ENCODE peak calls at places on chromosome 2, in eight cellular contexts. One of them, this sample, is unnamed. For H3K4me1, the result is how much of the 10 kb centered on the place peaks cover.

GRCh38 chr2:176575237-176575744 is 306.0 kb downstream of the MTX2 start:
- DNase-seq in K562: no peak
- DNase-seq in PC-9: no peak
- DNase-seq in left ventricle myocardium inferior: no peak
- DNase-seq in prostate gland: no peak
- DNase-seq in CD8-positive, alpha-beta T cell: no peak
- DNase-seq in body of pancreas: no peak
- DNase-seq in keratinocyte: no peak
- DNase-seq in this sample: no peak

GRCh38 chr2:3349211-3349693 is 28.4 kb downstream of the EIPR1 start:
- DNase-seq in K562: no peak
- DNase-seq in PC-9: no peak
- DNase-seq in left ventricle myocardium inferior: no peak
- DNase-seq in prostate gland: peak
- DNase-seq in CD8-positive, alpha-beta T cell: no peak
- DNase-seq in body of pancreas: peak
- DNase-seq in keratinocyte: no peak
- DNase-seq in this sample: peak

GRCh38 chr2:46164581-46165301 is 132.5 kb upstream of the EPAS1 start:
- DNase-seq in K562: no peak
- DNase-seq in PC-9: peak
- DNase-seq in left ventricle myocardium inferior: peak
- DNase-seq in prostate gland: no peak
- DNase-seq in CD8-positive, alpha-beta T cell: no peak
- DNase-seq in body of pancreas: peak
- DNase-seq in keratinocyte: peak
- DNase-seq in this sample: peak

GRCh38 chr2:98807221-98807620 is 76.3 kb upstream of the MGAT4A start:
- DNase-seq in K562: no peak
- DNase-seq in PC-9: no peak
- DNase-seq in left ventricle myocardium inferior: no peak
- DNase-seq in prostate gland: no peak
- DNase-seq in CD8-positive, alpha-beta T cell: peak
- DNase-seq in body of pancreas: no peak
- DNase-seq in keratinocyte: no peak
- DNase-seq in this sample: no peak

GRCh38 chr2:108288534-108289106 is at the start of gene SULT1C2:
- DNase-seq in K562: no peak
- DNase-seq in PC-9: no peak
- DNase-seq in left ventricle myocardium inferior: no peak
- DNase-seq in prostate gland: no peak
- DNase-seq in CD8-positive, alpha-beta T cell: no peak
- DNase-seq in body of pancreas: peak
- DNase-seq in keratinocyte: no peak
- DNase-seq in this sample: peak

GRCh38 chr2:239465017-239466001 is 64.5 kb upstream of the HDAC4 start:
- DNase-seq in K562: no peak
- DNase-seq in PC-9: no peak
- DNase-seq in left ventricle myocardium inferior: peak
- DNase-seq in prostate gland: no peak
- DNase-seq in CD8-positive, alpha-beta T cell: no peak
- DNase-seq in body of pancreas: peak
- DNase-seq in keratinocyte: peak
- DNase-seq in this sample: peak

GRCh38 chr2:76128622-76129021 is 417.9 kb upstream of the GCFC2 start:
- DNase-seq in K562: no peak
- DNase-seq in PC-9: no peak
- DNase-seq in left ventricle myocardium inferior: no peak
- DNase-seq in prostate gland: no peak
- DNase-seq in CD8-positive, alpha-beta T cell: no peak
- DNase-seq in body of pancreas: no peak
- DNase-seq in keratinocyte: no peak
- DNase-seq in this sample: no peak

GRCh38 chr2:230582851-230583283 is 129.8 kb upstream of the CAB39 start:
- DNase-seq in K562: no peak
- DNase-seq in PC-9: no peak
- DNase-seq in left ventricle myocardium inferior: no peak
- DNase-seq in prostate gland: no peak
- DNase-seq in CD8-positive, alpha-beta T cell: no peak
- DNase-seq in body of pancreas: no peak
- DNase-seq in keratinocyte: peak
- DNase-seq in this sample: no peak

GRCh38 chr2:187543488-187543887 is 10.7 kb downstream of the TFPI start:
- DNase-seq in K562: no peak
- DNase-seq in PC-9: no peak
- DNase-seq in left ventricle myocardium inferior: no peak
- DNase-seq in prostate gland: no peak
- DNase-seq in CD8-positive, alpha-beta T cell: no peak
- DNase-seq in body of pancreas: no peak
- DNase-seq in keratinocyte: no peak
- DNase-seq in this sample: no peak

GRCh38 chr2:128790541-128790944 is 471.9 kb upstream of the HS6ST1 start:
- DNase-seq in K562: no peak
- DNase-seq in PC-9: no peak
- DNase-seq in left ventricle myocardium inferior: no peak
- DNase-seq in prostate gland: no peak
- DNase-seq in CD8-positive, alpha-beta T cell: no peak
- DNase-seq in body of pancreas: no peak
- DNase-seq in keratinocyte: no peak
- DNase-seq in this sample: no peak

GRCh38 chr2:168116448-168116847 is 130.9 kb downstream of the STK39 start:
- DNase-seq in K562: no peak
- DNase-seq in PC-9: no peak
- DNase-seq in left ventricle myocardium inferior: no peak
- DNase-seq in prostate gland: no peak
- DNase-seq in CD8-positive, alpha-beta T cell: no peak
- DNase-seq in body of pancreas: no peak
- DNase-seq in keratinocyte: no peak
- DNase-seq in this sample: no peak

GRCh38 chr2:196660264-196660663 is 20.7 kb downstream of the CCDC150 start:
- DNase-seq in K562: no peak
- DNase-seq in PC-9: no peak
- DNase-seq in left ventricle myocardium inferior: no peak
- DNase-seq in prostate gland: no peak
- DNase-seq in CD8-positive, alpha-beta T cell: no peak
- DNase-seq in body of pancreas: no peak
- DNase-seq in keratinocyte: peak
- DNase-seq in this sample: no peak

DNA sequence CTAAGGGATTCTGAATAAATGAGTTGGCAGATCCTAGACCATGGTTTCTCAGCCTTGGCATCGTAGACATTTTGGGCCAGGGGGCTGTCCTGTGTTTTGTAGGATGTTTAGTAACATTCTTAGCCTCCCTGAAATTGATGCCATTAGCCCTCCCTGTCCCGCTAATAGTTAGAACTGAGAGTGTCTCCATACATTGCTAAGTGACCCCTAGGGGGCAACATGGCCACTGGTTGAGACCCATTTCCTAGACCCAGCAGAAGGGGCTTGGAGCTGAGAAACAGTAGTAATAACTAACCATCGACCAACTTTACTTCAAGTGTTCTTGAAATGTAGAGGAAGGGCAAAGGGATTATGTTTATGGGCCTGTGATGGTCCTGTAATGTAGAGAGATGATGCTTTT is 40.8 kb downstream of the KCMF1 start:
- DNase-seq in K562: no peak
- DNase-seq in PC-9: no peak
- DNase-seq in left ventricle myocardium inferior: no peak
- DNase-seq in prostate gland: no peak
- DNase-seq in CD8-positive, alpha-beta T cell: no peak
- DNase-seq in body of pancreas: no peak
- DNase-seq in keratinocyte: no peak
- DNase-seq in this sample: no peak
- TF ChIP-seq CTCF in K562: peak
- TF ChIP-seq CTCF in PC-9: no peak
- TF ChIP-seq CTCF in left ventricle myocardium inferior: no peak
- TF ChIP-seq CTCF in prostate gland: no peak
- TF ChIP-seq CTCF in CD8-positive, alpha-beta T cell: no peak
- TF ChIP-seq CTCF in body of pancreas: no peak
- TF ChIP-seq CTCF in keratinocyte: peak
- TF ChIP-seq CTCF in this sample: no peak

DNA sequence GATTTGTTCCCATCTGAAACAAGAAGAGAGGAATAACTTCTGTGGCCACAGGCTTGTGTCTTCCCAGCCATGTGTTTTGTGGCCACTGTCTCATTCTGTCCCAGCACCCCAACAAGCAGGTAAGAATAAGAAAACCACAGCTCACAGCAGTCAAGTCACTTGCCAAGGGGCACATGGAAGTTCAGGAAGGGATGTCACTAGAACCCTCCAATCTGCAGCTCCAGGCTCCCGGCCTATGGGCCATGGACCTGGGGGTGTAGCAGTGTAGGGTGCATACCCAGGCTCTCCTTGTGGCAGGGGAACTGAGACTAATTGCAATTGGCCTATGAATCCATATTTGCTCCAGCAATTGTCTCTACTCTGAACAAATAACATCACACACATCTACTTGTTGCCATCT is 112.5 kb downstream of the TFCP2L1 start:
- DNase-seq in K562: no peak
- DNase-seq in PC-9: no peak
- DNase-seq in left ventricle myocardium inferior: no peak
- DNase-seq in prostate gland: no peak
- DNase-seq in CD8-positive, alpha-beta T cell: no peak
- DNase-seq in body of pancreas: no peak
- DNase-seq in keratinocyte: no peak
- DNase-seq in this sample: no peak
- H3K4me1 ChIP-seq in K562: under half
- H3K4me1 ChIP-seq in PC-9: under half
- H3K4me1 ChIP-seq in left ventricle myocardium inferior: under half
- H3K4me1 ChIP-seq in prostate gland: under half
- H3K4me1 ChIP-seq in CD8-positive, alpha-beta T cell: under half
- H3K4me1 ChIP-seq in body of pancreas: under half
- H3K4me1 ChIP-seq in keratinocyte: under half
- H3K4me1 ChIP-seq in this sample: under half

GRCh38 chr2:241804326-241805276 is 4.4 kb upstream of the NEU4 start:
- DNase-seq in K562: peak
- DNase-seq in PC-9: no peak
- DNase-seq in left ventricle myocardium inferior: no peak
- DNase-seq in prostate gland: no peak
- DNase-seq in CD8-positive, alpha-beta T cell: no peak
- DNase-seq in body of pancreas: no peak
- DNase-seq in keratinocyte: no peak
- DNase-seq in this sample: peak
- TF ChIP-seq CTCF in K562: no peak
- TF ChIP-seq CTCF in PC-9: no peak
- TF ChIP-seq CTCF in left ventricle myocardium inferior: peak
- TF ChIP-seq CTCF in prostate gland: no peak
- TF ChIP-seq CTCF in CD8-positive, alpha-beta T cell: no peak
- TF ChIP-seq CTCF in body of pancreas: no peak
- TF ChIP-seq CTCF in keratinocyte: no peak
- TF ChIP-seq CTCF in this sample: no peak

GRCh38 chr2:85259101-85259590 is 68.6 kb downstream of the TGOLN2 start:
- DNase-seq in K562: no peak
- DNase-seq in PC-9: peak
- DNase-seq in left ventricle myocardium inferior: no peak
- DNase-seq in prostate gland: no peak
- DNase-seq in CD8-positive, alpha-beta T cell: no peak
- DNase-seq in body of pancreas: no peak
- DNase-seq in keratinocyte: no peak
- DNase-seq in this sample: no peak

GRCh38 chr2:85258194-85258605 is 69.6 kb downstream of the TGOLN2 start:
- DNase-seq in K562: no peak
- DNase-seq in PC-9: no peak
- DNase-seq in left ventricle myocardium inferior: no peak
- DNase-seq in prostate gland: no peak
- DNase-seq in CD8-positive, alpha-beta T cell: no peak
- DNase-seq in body of pancreas: no peak
- DNase-seq in keratinocyte: no peak
- DNase-seq in this sample: no peak

GRCh38 chr2:85263591-85263990 is 64.2 kb downstream of the TGOLN2 start:
- DNase-seq in K562: no peak
- DNase-seq in PC-9: no peak
- DNase-seq in left ventricle myocardium inferior: no peak
- DNase-seq in prostate gland: no peak
- DNase-seq in CD8-positive, alpha-beta T cell: no peak
- DNase-seq in body of pancreas: no peak
- DNase-seq in keratinocyte: no peak
- DNase-seq in this sample: no peak

GRCh38 chr2:85257359-85258193 is 70.2 kb downstream of the TGOLN2 start:
- DNase-seq in K562: no peak
- DNase-seq in PC-9: peak
- DNase-seq in left ventricle myocardium inferior: no peak
- DNase-seq in prostate gland: no peak
- DNase-seq in CD8-positive, alpha-beta T cell: no peak
- DNase-seq in body of pancreas: no peak
- DNase-seq in keratinocyte: no peak
- DNase-seq in this sample: no peak

DNA sequence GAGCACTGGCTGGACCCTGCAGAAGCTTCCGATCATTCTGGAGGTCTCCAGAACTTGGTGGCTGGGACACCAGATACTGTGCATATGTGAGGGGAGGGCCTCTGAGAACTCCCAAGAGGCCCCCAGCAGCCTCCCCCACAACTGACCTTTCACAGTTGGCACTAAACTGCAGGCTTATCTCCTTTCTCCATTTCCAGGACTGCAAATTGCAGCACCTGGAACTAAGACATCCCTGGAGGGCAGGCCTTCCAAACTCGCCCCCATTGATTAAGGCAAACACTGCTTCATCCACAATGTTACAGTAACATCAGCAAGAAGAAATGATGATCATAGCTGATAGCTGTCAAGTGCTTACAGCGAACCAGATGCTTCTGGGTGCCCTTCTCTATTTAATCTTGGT is 67.9 kb downstream of the TGOLN2 start:
- DNase-seq in K562: no peak
- DNase-seq in PC-9: no peak
- DNase-seq in left ventricle myocardium inferior: no peak
- DNase-seq in prostate gland: no peak
- DNase-seq in CD8-positive, alpha-beta T cell: no peak
- DNase-seq in body of pancreas: no peak
- DNase-seq in keratinocyte: no peak
- DNase-seq in this sample: no peak
- H3K4me1 ChIP-seq in K562: under half
- H3K4me1 ChIP-seq in PC-9: half or more
- H3K4me1 ChIP-seq in left ventricle myocardium inferior: half or more
- H3K4me1 ChIP-seq in prostate gland: under half
- H3K4me1 ChIP-seq in CD8-positive, alpha-beta T cell: under half
- H3K4me1 ChIP-seq in body of pancreas: under half
- H3K4me1 ChIP-seq in keratinocyte: under half
- H3K4me1 ChIP-seq in this sample: under half

GRCh38 chr2:16321872-16322271 is 343.8 kb downstream of the CYRIA start:
- DNase-seq in K562: no peak
- DNase-seq in PC-9: no peak
- DNase-seq in left ventricle myocardium inferior: no peak
- DNase-seq in prostate gland: no peak
- DNase-seq in CD8-positive, alpha-beta T cell: no peak
- DNase-seq in body of pancreas: no peak
- DNase-seq in keratinocyte: no peak
- DNase-seq in this sample: no peak
- TF ChIP-seq CTCF in K562: peak
- TF ChIP-seq CTCF in PC-9: no peak
- TF ChIP-seq CTCF in left ventricle myocardium inferior: no peak
- TF ChIP-seq CTCF in prostate gland: no peak
- TF ChIP-seq CTCF in CD8-positive, alpha-beta T cell: no peak
- TF ChIP-seq CTCF in body of pancreas: no peak
- TF ChIP-seq CTCF in keratinocyte: no peak
- TF ChIP-seq CTCF in this sample: no peak

This sample was measured in kidney.